ENCODE peak calls at places on chromosomes 2 and 18, in five cellular contexts. N is heart left ventricle, O is brain microvascular endothelial cell, B is GM06990, C is thyroid gland. T is an unnamed sample.

GRCh38 chr2:163778045-163778753 is 42.4 kb upstream of the FIGN start:
- DNase-seq in N (no peak), O (peak), B (no peak), C (peak), T (peak)

GRCh38 chr2:159106105-159106504 is 137.7 kb downstream of the TANC1 start:
- DNase-seq in N (no peak), O (peak), B (no peak), C (no peak), T (no peak)

GRCh38 chr2:63189026-63189425 is 138.4 kb downstream of the OTX1 start:
- DNase-seq in N (no peak), O (peak), B (no peak), C (no peak), T (no peak)

GRCh38 chr2:69056071-69056470 is 43.1 kb downstream of the ANTXR1 start:
- DNase-seq in N (no peak), O (no peak), B (no peak), C (no peak), T (no peak)

GRCh38 chr2:196821195-196821594 is 12.0 kb upstream of the C2orf66 start:
- DNase-seq in N (no peak), O (peak), B (no peak), C (no peak), T (no peak)

GRCh38 chr2:128319457-128319772 is 747 bp upstream of the HS6ST1 start:
- DNase-seq in N (no peak), O (no peak), B (no peak), C (no peak), T (no peak)

GRCh38 chr2:207296265-207296948 is 130.7 kb upstream of the KLF7 start:
- DNase-seq in N (peak), O (no peak), B (no peak), C (no peak), T (no peak)

GRCh38 chr18:27109403-27109802 is 75.7 kb downstream of the CHST9 start:
- DNase-seq in N (no peak), O (no peak), B (no peak), C (no peak), T (no peak)

GRCh38 chr2:46187112-46187618 is 110.0 kb upstream of the EPAS1 start:
- DNase-seq in N (no peak), O (no peak), B (peak), C (no peak), T (no peak)

GRCh38 chr2:31129835-31130561 is 8.2 kb downstream of the GALNT14 start:
- DNase-seq in N (no peak), O (no peak), B (no peak), C (no peak), T (no peak)

GRCh38 chr2:74982581-74982980 is 24.1 kb downstream of the POLE4 start:
- DNase-seq in N (no peak), O (no peak), B (no peak), C (no peak), T (no peak)

GRCh38 chr2:8663997-8664396 is 17.9 kb upstream of the ID2 start:
- DNase-seq in N (peak), O (no peak), B (no peak), C (no peak), T (no peak)

GRCh38 chr2:230877737-230878598 is 13.2 kb downstream of the ITM2C start:
- DNase-seq in N (no peak), O (no peak), B (no peak), C (no peak), T (no peak)

GRCh38 chr2:159130302-159130701 is 156.2 kb downstream of the WDSUB1 start:
- DNase-seq in N (no peak), O (no peak), B (no peak), C (no peak), T (no peak)

GRCh38 chr2:190837417-190837816 is 43.2 kb upstream of the GLS start:
- DNase-seq in N (no peak), O (no peak), B (no peak), C (no peak), T (no peak)

GRCh38 chr2:31337860-31338259 is 76.7 kb downstream of the XDH start:
- DNase-seq in N (no peak), O (peak), B (no peak), C (no peak), T (no peak)

GRCh38 chr2:168490916-168491605 is 35.0 kb downstream of the CERS6 start:
- DNase-seq in N (no peak), O (no peak), B (peak), C (no peak), T (no peak)

GRCh38 chr2:39492095-39492590 is 55.1 kb upstream of the MAP4K3 start:
- DNase-seq in N (no peak), O (peak), B (peak), C (no peak), T (peak)

GRCh38 chr2:175154670-175155082 is 13.3 kb downstream of the ATF2 start:
- DNase-seq in N (no peak), O (peak), B (peak), C (no peak), T (peak)

GRCh38 chr18:36296591-36297418 is 708 bp upstream of the FHOD3 start:
- DNase-seq in N (peak), O (peak), B (peak), C (peak), T (no peak)

GRCh38 chr2:233422050-233422639 is 67.9 kb downstream of the DGKD start:
- DNase-seq in N (no peak), O (no peak), B (peak), C (peak), T (no peak)

GRCh38 chr18:13308369-13308768 is 89.8 kb downstream of the LDLRAD4 start:
- DNase-seq in N (no peak), O (no peak), B (no peak), C (no peak), T (no peak)

GRCh38 chr2:195520671-195521155 is 136.3 kb upstream of the SLC39A10 start:
- DNase-seq in N (no peak), O (peak), B (no peak), C (no peak), T (peak)

GRCh38 chr2:19408592-19408991 is 50.2 kb upstream of the OSR1 start:
- DNase-seq in N (no peak), O (peak), B (no peak), C (no peak), T (no peak)

GRCh38 chr2:3493610-3493997 is 25.7 kb downstream of the ADI1 start:
- DNase-seq in N (no peak), O (peak), B (no peak), C (peak), T (no peak)

GRCh38 chr18:42781298-42781815 is 334.1 kb downstream of the RIT2 start:
- DNase-seq in N (no peak), O (no peak), B (no peak), C (no peak), T (no peak)

DNA sequence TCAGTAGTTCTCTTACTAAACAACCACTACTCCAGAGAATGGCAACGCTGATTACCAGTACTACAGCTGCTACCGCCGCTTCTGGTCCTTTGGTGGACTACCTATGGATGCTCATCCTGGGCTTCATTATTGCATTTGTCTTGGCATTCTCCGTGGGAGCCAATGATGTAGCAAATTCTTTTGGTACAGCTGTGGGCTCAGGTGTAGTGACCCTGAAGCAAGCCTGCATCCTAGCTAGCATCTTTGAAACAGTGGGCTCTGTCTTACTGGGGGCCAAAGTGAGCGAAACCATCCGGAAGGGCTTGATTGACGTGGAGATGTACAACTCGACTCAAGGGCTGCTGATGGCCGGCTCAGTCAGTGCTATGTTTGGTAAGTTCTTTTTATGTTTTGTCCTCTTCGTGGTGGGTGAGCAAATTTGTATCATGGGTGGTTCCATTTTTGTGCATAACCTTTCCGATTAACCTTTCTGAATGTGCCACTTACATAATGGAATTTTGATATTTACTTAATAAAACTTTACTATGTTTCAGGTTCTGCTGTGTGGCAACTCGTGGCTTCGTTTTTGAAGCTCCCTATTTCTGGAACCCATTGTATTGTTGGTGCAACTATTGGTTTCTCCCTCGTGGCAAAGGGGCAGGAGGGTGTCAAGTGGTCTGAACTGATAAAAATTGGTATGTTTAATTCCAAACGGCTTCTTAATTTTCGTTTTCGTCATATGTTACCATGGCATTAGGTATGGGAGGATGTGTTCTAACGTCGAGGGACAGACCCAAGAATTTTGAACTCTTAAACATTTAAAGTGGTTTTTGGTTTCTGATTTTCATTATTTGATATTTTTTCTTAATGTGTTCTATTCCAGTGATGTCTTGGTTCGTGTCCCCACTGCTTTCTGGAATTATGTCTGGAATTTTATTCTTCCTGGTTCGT is 1.3 kb downstream of the SLC20A1 start:
- DNase-seq in N (no peak), O (no peak), B (no peak), C (no peak), T (no peak)
- H3K4me3 ChIP-seq in N (peak), O (peak), B (peak), C (peak), T (peak)

DNA sequence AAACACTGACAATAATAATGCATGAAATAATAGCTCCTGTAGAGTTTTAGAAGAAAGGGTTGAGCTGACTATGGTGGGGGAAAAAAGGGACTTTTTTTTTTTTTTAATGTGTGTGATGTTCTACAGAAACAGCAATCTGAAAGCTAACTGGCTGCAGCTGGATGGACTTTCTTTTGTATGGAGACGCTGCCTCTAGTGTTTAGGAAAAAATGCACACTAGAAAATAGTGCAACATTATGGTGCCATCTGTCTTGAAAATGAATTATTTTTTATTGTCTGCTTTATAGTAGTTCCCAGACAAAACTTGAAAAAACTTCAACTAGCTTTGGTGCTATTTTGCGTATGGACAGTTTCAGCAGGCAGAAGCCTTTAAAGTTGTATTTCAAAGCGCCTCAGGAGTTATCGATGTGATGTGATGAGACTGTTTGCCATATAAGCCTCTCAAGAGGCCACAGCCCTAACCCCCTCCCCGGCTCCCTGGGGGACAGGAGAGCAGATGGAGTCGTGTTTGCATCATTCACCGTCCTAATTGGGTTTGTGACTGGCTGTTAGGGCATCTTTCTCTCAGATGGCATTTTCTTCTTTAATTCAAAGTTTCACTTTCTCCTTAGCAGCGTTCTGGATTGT is 86.9 kb downstream of the LTBP1 start:
- DNase-seq in N (no peak), O (peak), B (no peak), C (no peak), T (no peak)
- TF ChIP-seq CTCF in N (peak), O (peak), B (peak), C (no peak), T (peak)

DNA sequence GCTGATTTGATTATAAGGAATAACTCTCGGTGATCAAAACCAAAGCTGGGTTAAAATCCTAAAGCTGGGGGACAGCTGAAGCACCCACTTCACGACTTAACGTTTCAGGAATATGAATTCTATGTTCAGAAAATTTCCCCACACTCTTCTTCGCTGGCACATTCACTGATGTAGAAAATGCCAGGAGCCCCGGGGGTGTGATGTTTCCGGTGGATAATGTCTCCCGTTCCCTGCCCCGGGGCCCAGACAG is 191.4 kb upstream of the TCF4 start:
- DNase-seq in N (peak), O (no peak), B (peak), C (no peak), T (no peak)
- H3K4me3 ChIP-seq in N (peak), O (peak), B (peak), C (peak), T (peak)

GRCh38 chr2:27050281-27050995 is 1.0 kb upstream of the AGBL5 start:
- DNase-seq in N (peak), O (peak), B (peak), C (peak), T (peak)
- TF ChIP-seq CTCF in N (peak), O (peak), B (peak), C (peak), T (peak)

GRCh38 chr2:28334527-28334891 is 58.1 kb upstream of the FOSL2 start:
- DNase-seq in N (peak), O (no peak), B (no peak), C (no peak), T (no peak)
- H3K4me3 ChIP-seq in N (no peak), O (no peak), B (no peak), C (no peak), T (no peak)

GRCh38 chr2:122739732-122740593 is 984.5 kb downstream of the TSN start:
- DNase-seq in N (no peak), O (no peak), B (peak), C (no peak), T (no peak)

GRCh38 chr2:122743031-122743675 is 987.7 kb downstream of the TSN start:
- DNase-seq in N (no peak), O (no peak), B (no peak), C (no peak), T (no peak)

GRCh38 chr2:122737429-122738077 is 982.1 kb downstream of the TSN start:
- DNase-seq in N (no peak), O (no peak), B (peak), C (no peak), T (no peak)

GRCh38 chr2:122740594-122740948 is 985.1 kb downstream of the TSN start:
- DNase-seq in N (no peak), O (no peak), B (no peak), C (no peak), T (no peak)

GRCh38 chr2:122741403-122741802 is 986.0 kb downstream of the TSN start:
- DNase-seq in N (no peak), O (no peak), B (no peak), C (no peak), T (no peak)
- TF ChIP-seq CTCF in N (no peak), O (no peak), B (no peak), C (no peak), T (no peak)

GRCh38 chr2:84888401-84889276 is 7.8 kb upstream of the TRABD2A start:
- DNase-seq in N (no peak), O (peak), B (no peak), C (no peak), T (no peak)
- H3K4me3 ChIP-seq in N (peak), O (no peak), B (peak), C (no peak), T (peak)

DNA sequence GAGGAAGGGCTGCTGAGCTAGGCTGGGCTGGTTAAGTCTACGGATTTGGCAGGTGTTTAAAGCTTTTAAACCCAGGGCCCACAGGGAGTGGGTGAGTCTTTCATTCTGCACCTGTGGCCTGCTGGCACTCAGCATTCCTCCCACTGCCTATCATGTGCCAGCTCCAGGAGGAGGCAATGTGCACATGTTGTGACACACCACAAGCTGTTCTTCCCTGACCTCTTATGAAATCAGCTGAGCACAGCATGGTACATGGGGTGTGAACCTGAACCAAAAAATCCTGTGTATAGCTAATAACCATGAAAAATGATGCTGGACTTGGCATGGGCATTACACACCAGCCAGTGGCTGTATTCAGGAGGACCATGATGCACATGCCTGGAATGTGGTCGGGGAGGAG is 297.9 kb upstream of the MMADHC start:
- DNase-seq in N (no peak), O (no peak), B (no peak), C (peak), T (no peak)
- TF ChIP-seq CTCF in N (no peak), O (no peak), B (no peak), C (no peak), T (no peak)

T was measured in AG04449.